ENCODE peak calls at places on chromosomes 11 and 22, in eight cellular contexts. One of them, this sample, is unnamed.

GRCh38 chr11:126498281-126498680 is 142.8 kb downstream of the ST3GAL4 start:
- DNase-seq in stimulated activated CD8-positive, alpha-beta memory T cell treated with anti-CD3 and anti-CD28 coated beads, Interleukin-7, amount 100 ng/mL, for 1 hour: no peak
- DNase-seq in epithelial cell of esophagus: no peak
- DNase-seq in NCI-H1105: no peak
- DNase-seq in LoVo: no peak
- DNase-seq in T-cell: no peak
- DNase-seq in astrocyte of the spinal cord: no peak
- DNase-seq in kidney tubule cell: no peak
- DNase-seq in this sample: no peak

GRCh38 chr11:132804258-132804657 is 728.0 kb downstream of the OPCML start:
- DNase-seq in epithelial cell of esophagus: no peak
- DNase-seq in NCI-H1105: no peak
- DNase-seq in astrocyte of the spinal cord: no peak
- DNase-seq in kidney tubule cell: no peak
- DNase-seq in T-cell: no peak
- DNase-seq in LoVo: no peak
- DNase-seq in stimulated activated CD8-positive, alpha-beta memory T cell treated with anti-CD3 and anti-CD28 coated beads, Interleukin-7, amount 100 ng/mL, for 1 hour: no peak
- DNase-seq in this sample: no peak

GRCh38 chr11:58330861-58331260 is 28.0 kb downstream of the OR5B17 start:
- DNase-seq in NCI-H1105: no peak
- DNase-seq in stimulated activated CD8-positive, alpha-beta memory T cell treated with anti-CD3 and anti-CD28 coated beads, Interleukin-7, amount 100 ng/mL, for 1 hour: no peak
- DNase-seq in epithelial cell of esophagus: no peak
- DNase-seq in kidney tubule cell: no peak
- DNase-seq in LoVo: no peak
- DNase-seq in T-cell: no peak
- DNase-seq in astrocyte of the spinal cord: peak
- DNase-seq in this sample: no peak

GRCh38 chr11:75495749-75496641 is 29.7 kb downstream of the GDPD5 start:
- DNase-seq in LoVo: no peak
- DNase-seq in epithelial cell of esophagus: no peak
- DNase-seq in astrocyte of the spinal cord: no peak
- DNase-seq in stimulated activated CD8-positive, alpha-beta memory T cell treated with anti-CD3 and anti-CD28 coated beads, Interleukin-7, amount 100 ng/mL, for 1 hour: no peak
- DNase-seq in T-cell: no peak
- DNase-seq in NCI-H1105: no peak
- DNase-seq in kidney tubule cell: no peak
- DNase-seq in this sample: no peak

GRCh38 chr22:50621491-50621880 is 6.5 kb downstream of the ARSA start:
- DNase-seq in stimulated activated CD8-positive, alpha-beta memory T cell treated with anti-CD3 and anti-CD28 coated beads, Interleukin-7, amount 100 ng/mL, for 1 hour: no peak
- DNase-seq in kidney tubule cell: peak
- DNase-seq in LoVo: no peak
- DNase-seq in T-cell: peak
- DNase-seq in astrocyte of the spinal cord: no peak
- DNase-seq in epithelial cell of esophagus: no peak
- DNase-seq in NCI-H1105: no peak
- DNase-seq in this sample: peak

GRCh38 chr22:36397081-36397766 is 9.5 kb upstream of the MYH9 start:
- DNase-seq in astrocyte of the spinal cord: no peak
- DNase-seq in LoVo: no peak
- DNase-seq in NCI-H1105: no peak
- DNase-seq in T-cell: no peak
- DNase-seq in epithelial cell of esophagus: peak
- DNase-seq in kidney tubule cell: peak
- DNase-seq in stimulated activated CD8-positive, alpha-beta memory T cell treated with anti-CD3 and anti-CD28 coated beads, Interleukin-7, amount 100 ng/mL, for 1 hour: no peak
- DNase-seq in this sample: no peak

GRCh38 chr11:38005597-38005996 is 1407.6 kb upstream of the RAG2 start:
- DNase-seq in stimulated activated CD8-positive, alpha-beta memory T cell treated with anti-CD3 and anti-CD28 coated beads, Interleukin-7, amount 100 ng/mL, for 1 hour: no peak
- DNase-seq in LoVo: no peak
- DNase-seq in astrocyte of the spinal cord: peak
- DNase-seq in NCI-H1105: no peak
- DNase-seq in kidney tubule cell: no peak
- DNase-seq in epithelial cell of esophagus: peak
- DNase-seq in T-cell: no peak
- DNase-seq in this sample: no peak

GRCh38 chr11:95556342-95557151 is 233.0 kb downstream of the FAM76B start:
- DNase-seq in stimulated activated CD8-positive, alpha-beta memory T cell treated with anti-CD3 and anti-CD28 coated beads, Interleukin-7, amount 100 ng/mL, for 1 hour: no peak
- DNase-seq in astrocyte of the spinal cord: peak
- DNase-seq in epithelial cell of esophagus: no peak
- DNase-seq in kidney tubule cell: no peak
- DNase-seq in T-cell: no peak
- DNase-seq in LoVo: no peak
- DNase-seq in NCI-H1105: no peak
- DNase-seq in this sample: peak

GRCh38 chr11:44030276-44030932 is 17.4 kb upstream of the ACCSL start:
- DNase-seq in epithelial cell of esophagus: peak
- DNase-seq in astrocyte of the spinal cord: peak
- DNase-seq in T-cell: peak
- DNase-seq in stimulated activated CD8-positive, alpha-beta memory T cell treated with anti-CD3 and anti-CD28 coated beads, Interleukin-7, amount 100 ng/mL, for 1 hour: no peak
- DNase-seq in NCI-H1105: no peak
- DNase-seq in kidney tubule cell: no peak
- DNase-seq in LoVo: no peak
- DNase-seq in this sample: no peak

GRCh38 chr11:47225552-47226137 is 10.9 kb downstream of the DDB2 start:
- DNase-seq in T-cell: no peak
- DNase-seq in epithelial cell of esophagus: no peak
- DNase-seq in kidney tubule cell: no peak
- DNase-seq in NCI-H1105: no peak
- DNase-seq in astrocyte of the spinal cord: no peak
- DNase-seq in LoVo: no peak
- DNase-seq in stimulated activated CD8-positive, alpha-beta memory T cell treated with anti-CD3 and anti-CD28 coated beads, Interleukin-7, amount 100 ng/mL, for 1 hour: no peak
- DNase-seq in this sample: no peak

GRCh38 chr11:1478544-1478943 is 8.0 kb downstream of the MOB2 start:
- DNase-seq in kidney tubule cell: no peak
- DNase-seq in LoVo: no peak
- DNase-seq in astrocyte of the spinal cord: no peak
- DNase-seq in stimulated activated CD8-positive, alpha-beta memory T cell treated with anti-CD3 and anti-CD28 coated beads, Interleukin-7, amount 100 ng/mL, for 1 hour: no peak
- DNase-seq in epithelial cell of esophagus: no peak
- DNase-seq in NCI-H1105: no peak
- DNase-seq in T-cell: no peak
- DNase-seq in this sample: no peak

This sample was measured in stimulated activated naive B cell treated with anti-CD40 and anti-IgM and Interleukin-4, amounts not matched to agents 10 μg/mL and 1 μg/mL and 100 μg/mL, for 72 hours.